ENCODE peak calls at places on chromosome 4, in four cellular contexts. Z is nephron progenitor cell, K is hepatocyte, J is fibroblast of mammary gland. H is an unnamed sample.

GRCh38 chr4:94411296-94411695 is 40.4 kb upstream of the PDLIM5 start:
- DNase-seq in J (no peak), Z (no peak), K (no peak), H (no peak)

GRCh38 chr4:126762651-126763247 is 870.0 kb upstream of the INTU start:
- DNase-seq in J (peak; percentile 15), K (no peak), Z (no peak), H (no peak)

GRCh38 chr4:1261107-1261928 is 12.4 kb upstream of the CTBP1 start:
- DNase-seq in J (no peak), Z (no peak), K (no peak), H (no peak)

GRCh38 chr4:1991596-1992434 is 17.0 kb downstream of the NELFA start:
- DNase-seq in K (no peak), Z (no peak), J (no peak), H (no peak)

GRCh38 chr4:8140915-8141314 is 17.7 kb downstream of the ABLIM2 start:
- DNase-seq in J (no peak), K (no peak), Z (no peak), H (no peak)

GRCh38 chr4:183438458-183439113 is 5.8 kb upstream of the CDKN2AIP start:
- DNase-seq in K (peak; percentile 79), Z (no peak), J (peak; percentile 83), H (no peak)

GRCh38 chr4:70902577-70903281 is 560 bp downstream of the MOB1B start:
- DNase-seq in J (no peak), Z (no peak), K (no peak), H (no peak)

GRCh38 chr4:57148177-57148576 is 38.0 kb upstream of the IGFBP7 start:
- DNase-seq in K (no peak), J (peak; percentile 23), Z (no peak), H (no peak)

GRCh38 chr4:114277690-114278089 is 298.2 kb upstream of the ARSJ start:
- DNase-seq in Z (no peak), K (no peak), J (peak; percentile 59), H (no peak)

GRCh38 chr4:1604706-1605205 is 79.4 kb downstream of the FAM53A start:
- DNase-seq in K (no peak), Z (no peak), J (no peak), H (no peak)

GRCh38 chr4:128635939-128636551 is 173.5 kb upstream of the JADE1 start:
- DNase-seq in Z (no peak), J (no peak), K (no peak), H (no peak)

GRCh38 chr4:7323872-7324650 is 110.7 kb downstream of the PSAPL1 start:
- DNase-seq in Z (no peak), J (no peak), K (no peak), H (no peak)

GRCh38 chr4:187940299-187940698 is 55.3 kb upstream of the ZFP42 start:
- DNase-seq in K (no peak), J (peak; percentile 18), Z (no peak), H (no peak)

GRCh38 chr4:24321637-24322036 is 262.7 kb downstream of the DHX15 start:
- DNase-seq in K (no peak), Z (no peak), J (no peak), H (no peak)

GRCh38 chr4:141730805-141731204 is 94.4 kb downstream of the IL15 start:
- DNase-seq in K (no peak), J (peak; percentile 6), Z (no peak), H (no peak)

GRCh38 chr4:162939086-162939485 is 227.6 kb downstream of the NAF1 start:
- DNase-seq in J (no peak), K (no peak), Z (no peak), H (no peak)

GRCh38 chr4:24003926-24004325 is 114.1 kb upstream of the PPARGC1A start:
- DNase-seq in J (peak; percentile 47), K (no peak), Z (no peak), H (no peak)

GRCh38 chr4:1406946-1407656 is 859 bp upstream of the NKX1-1 start:
- DNase-seq in Z (no peak), K (no peak), J (no peak), H (no peak)

GRCh38 chr4:2450394-2451035 is 18.4 kb upstream of the RNF4 start:
- DNase-seq in Z (no peak), J (no peak), K (no peak), H (no peak)

GRCh38 chr4:122759639-122760310 is 27.3 kb downstream of the BBS12 start:
- DNase-seq in J (peak; percentile 40), Z (no peak), K (no peak), H (no peak)

GRCh38 chr4:177109769-177110168 is 199.9 kb upstream of the NEIL3 start:
- DNase-seq in J (no peak), Z (no peak), K (no peak), H (no peak)

GRCh38 chr4:38691251-38692008 is 27.4 kb downstream of the KLF3 start:
- DNase-seq in K (no peak), Z (no peak), J (peak; percentile 96), H (no peak)

GRCh38 chr4:53777244-53777984 is 186.1 kb upstream of the LNX1 start:
- DNase-seq in Z (no peak), K (peak; percentile 33), J (peak; percentile 94), H (no peak)

GRCh38 chr4:7127591-7127990 is 59.7 kb upstream of the GRPEL1 start:
- DNase-seq in Z (no peak), K (no peak), J (no peak), H (no peak)

GRCh38 chr4:169795585-169795984 is 37.8 kb upstream of the HPF1 start:
- DNase-seq in Z (peak; percentile 21), K (no peak), J (peak; percentile 61), H (no peak)

GRCh38 chr4:76011018-76011670 is 3.8 kb upstream of the CXCL9 start:
- DNase-seq in K (no peak), J (no peak), Z (no peak), H (no peak)

GRCh38 chr4:14965071-14965470 is 37.2 kb upstream of the CPEB2 start:
- DNase-seq in Z (no peak), K (no peak), J (no peak), H (no peak)

GRCh38 chr4:186068581-186069402 is at the start of gene TLR3:
- DNase-seq in K (no peak), Z (no peak), J (peak; percentile 49), H (no peak)

GRCh38 chr4:148704291-148704690 is 262.1 kb upstream of the NR3C2 start:
- DNase-seq in J (no peak), Z (no peak), K (no peak), H (no peak)

GRCh38 chr4:42878868-42879267 is 13.6 kb upstream of the GRXCR1 start:
- DNase-seq in J (no peak), K (no peak), Z (no peak), H (no peak)

GRCh38 chr4:165461176-165461835 is 82.5 kb downstream of the CPE start:
- DNase-seq in Z (no peak), J (peak; percentile 71), K (peak; percentile 17), H (no peak)

GRCh38 chr4:73414936-73415271 is 10.8 kb downstream of the ALB start:
- DNase-seq in Z (no peak), J (no peak), K (no peak), H (no peak)

GRCh38 chr4:115228851-115229250 is 115.4 kb upstream of the NDST4 start:
- DNase-seq in Z (no peak), J (no peak), K (no peak), H (no peak)

GRCh38 chr4:56134272-56134671 is 185.5 kb downstream of the CEP135 start:
- DNase-seq in Z (no peak), J (peak; percentile 57), K (no peak), H (peak; percentile 15)

GRCh38 chr4:147103403-147103946 is 157.8 kb upstream of the TTC29 start:
- DNase-seq in Z (no peak), K (peak; percentile 66), J (peak; percentile 98), H (no peak)

DNA sequence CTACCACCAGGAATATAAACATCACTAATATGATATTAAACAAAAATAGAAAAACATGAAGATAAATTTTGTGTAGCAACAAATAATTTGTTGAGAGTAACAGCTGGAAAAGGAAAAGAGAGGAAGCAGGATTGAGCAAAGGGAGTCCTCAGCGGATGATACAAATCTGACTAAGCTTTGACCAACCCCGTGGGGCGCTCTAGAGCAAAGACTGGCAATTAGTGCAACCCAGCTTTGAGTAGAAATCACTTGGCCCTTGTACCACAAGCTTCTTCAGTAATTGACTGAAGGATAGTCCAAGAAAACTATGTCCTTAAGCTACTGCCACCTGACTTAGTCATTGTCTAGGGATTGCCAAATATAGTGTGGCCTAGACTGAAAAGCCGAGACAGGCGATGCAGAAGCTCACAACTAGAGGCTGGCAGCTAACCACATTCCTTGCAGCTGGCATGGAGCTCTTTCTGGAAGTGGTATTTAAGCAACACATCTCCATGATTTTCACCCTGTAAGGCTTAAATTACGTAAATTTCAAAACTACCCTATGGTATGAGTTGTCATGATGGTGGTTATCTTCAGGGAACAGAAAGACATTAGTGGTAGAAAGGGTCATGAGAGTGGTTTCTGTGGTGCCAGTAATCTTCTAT is 396.0 kb downstream of the PDGFC start:
- DNase-seq in K (no peak), J (no peak), Z (no peak), H (no peak)
- TF ChIP-seq CTCF in K (no peak), J (no peak), Z (no peak), H (no peak)

DNA sequence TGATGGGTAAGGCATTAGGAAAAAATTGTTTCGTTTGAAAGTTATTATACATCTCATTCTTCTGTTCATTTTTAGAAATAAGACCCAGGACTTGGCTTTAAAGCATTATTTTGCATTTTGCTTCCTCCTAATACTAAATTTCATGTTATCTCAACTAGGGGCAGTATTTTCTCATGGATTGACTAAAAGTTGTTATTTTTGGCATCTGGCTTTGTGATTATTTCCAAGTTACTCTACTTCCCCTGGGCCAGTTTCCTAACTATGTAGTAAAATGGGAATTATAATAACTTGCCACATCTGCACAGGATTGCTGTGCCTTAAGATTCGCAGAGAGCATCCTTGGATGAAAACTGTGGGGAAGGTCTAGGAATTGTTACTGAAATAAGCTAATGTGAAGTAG is 3.0 kb downstream of the RBPJ start:
- DNase-seq in K (no peak), Z (no peak), J (peak; percentile 76), H (no peak)
- TF ChIP-seq CTCF in K (peak; percentile 28), Z (no peak), J (peak; percentile 38), H (no peak)

DNA sequence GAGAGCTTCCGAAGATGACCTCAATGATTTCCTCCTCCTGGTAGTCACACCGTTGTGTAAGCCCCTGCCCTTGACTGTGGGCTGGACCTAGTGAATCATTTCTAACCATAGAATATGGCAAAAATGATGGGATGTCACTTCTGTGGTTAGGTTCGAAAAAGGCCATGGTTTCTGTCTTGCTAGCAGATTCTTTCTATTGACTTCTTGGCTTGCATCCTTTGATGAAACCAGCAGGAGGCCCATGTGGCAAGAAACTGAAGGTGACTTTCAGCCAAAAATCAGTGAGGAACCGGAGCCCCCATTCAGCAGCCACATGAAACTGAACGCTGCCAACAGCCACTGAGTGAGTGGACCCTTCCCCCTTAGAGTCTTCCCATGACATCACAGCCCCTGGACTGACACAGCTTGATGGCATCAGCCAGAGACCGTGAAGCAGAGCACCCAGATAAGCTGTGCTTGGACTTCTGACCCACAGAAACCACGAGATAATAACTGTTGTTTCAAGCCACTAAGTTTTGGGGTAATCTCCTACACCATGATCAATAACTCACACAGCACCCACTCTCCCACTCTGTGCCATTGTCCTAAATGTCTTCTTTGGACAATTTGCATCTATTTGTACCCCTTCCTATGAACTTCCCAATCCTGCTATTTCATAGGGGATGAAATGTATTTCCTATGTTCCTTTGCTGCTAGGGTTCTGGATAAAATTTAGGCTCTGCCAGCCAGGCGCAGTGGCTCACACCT is 148.0 kb upstream of the STX18 start:
- DNase-seq in J (no peak), K (no peak), Z (no peak), H (no peak)
- TF ChIP-seq CTCF in J (no peak), K (no peak), Z (no peak), H (no peak)

GRCh38 chr4:168514249-168514852 is 17.5 kb downstream of the PALLD start:
- DNase-seq in J (peak; percentile 64), Z (no peak), K (peak; percentile 67), H (no peak)
- TF ChIP-seq CTCF in J (peak; percentile 31), Z (peak; percentile 15), K (peak; percentile 74), H (peak; percentile 75)

GRCh38 chr4:20418865-20419451 is 167.3 kb downstream of the SLIT2 start:
- DNase-seq in K (peak; percentile 47), J (peak; percentile 82), Z (no peak), H (no peak)
- TF ChIP-seq CTCF in K (peak; percentile 71), J (peak; percentile 56), Z (peak; percentile 39), H (peak; percentile 25)